ENCODE peak calls at places on chromosomes 2 and 18, in eight cellular contexts. One of them, this sample, is unnamed.

GRCh38 chr2:161650116-161651015 is 26.1 kb downstream of the SLC4A10 start:
- ATAC-seq in body of pancreas: no peak
- ATAC-seq in CD8-positive, alpha-beta T cell: no peak
- ATAC-seq in left colon: no peak
- ATAC-seq in activated CD8-positive, alpha-beta T cell treated with anti-CD3 and anti-CD28 coated beads for 36 hours: no peak
- ATAC-seq in left cardiac atrium: no peak
- ATAC-seq in activated naive CD8-positive, alpha-beta T cell treated with anti-CD3 and anti-CD28 coated beads, Interleukin-2, amount 10 ng/mL, durations not matched to agents 7 days and 5 days: no peak
- ATAC-seq in activated B cell treated with CpG ODN at 0.5 μM for 24 hours: no peak
- ATAC-seq in this sample: no peak

GRCh38 chr2:39120521-39120770 is 405 bp downstream of the SOS1 start:
- ATAC-seq in body of pancreas: peak
- ATAC-seq in CD8-positive, alpha-beta T cell: peak
- ATAC-seq in left colon: no peak
- ATAC-seq in activated CD8-positive, alpha-beta T cell treated with anti-CD3 and anti-CD28 coated beads for 36 hours: peak
- ATAC-seq in left cardiac atrium: peak
- ATAC-seq in activated naive CD8-positive, alpha-beta T cell treated with anti-CD3 and anti-CD28 coated beads, Interleukin-2, amount 10 ng/mL, durations not matched to agents 7 days and 5 days: peak
- ATAC-seq in activated B cell treated with CpG ODN at 0.5 μM for 24 hours: peak
- ATAC-seq in this sample: peak

GRCh38 chr2:217941886-217942728 is 60.7 kb downstream of the TNS1 start:
- ATAC-seq in body of pancreas: no peak
- ATAC-seq in CD8-positive, alpha-beta T cell: no peak
- ATAC-seq in left colon: no peak
- ATAC-seq in activated CD8-positive, alpha-beta T cell treated with anti-CD3 and anti-CD28 coated beads for 36 hours: no peak
- ATAC-seq in left cardiac atrium: peak
- ATAC-seq in activated naive CD8-positive, alpha-beta T cell treated with anti-CD3 and anti-CD28 coated beads, Interleukin-2, amount 10 ng/mL, durations not matched to agents 7 days and 5 days: no peak
- ATAC-seq in activated B cell treated with CpG ODN at 0.5 μM for 24 hours: no peak
- ATAC-seq in this sample: no peak

GRCh38 chr2:39452396-39452795 is 15.3 kb upstream of the MAP4K3 start:
- ATAC-seq in body of pancreas: no peak
- ATAC-seq in CD8-positive, alpha-beta T cell: no peak
- ATAC-seq in left colon: no peak
- ATAC-seq in activated CD8-positive, alpha-beta T cell treated with anti-CD3 and anti-CD28 coated beads for 36 hours: no peak
- ATAC-seq in left cardiac atrium: no peak
- ATAC-seq in activated naive CD8-positive, alpha-beta T cell treated with anti-CD3 and anti-CD28 coated beads, Interleukin-2, amount 10 ng/mL, durations not matched to agents 7 days and 5 days: no peak
- ATAC-seq in activated B cell treated with CpG ODN at 0.5 μM for 24 hours: no peak
- ATAC-seq in this sample: no peak

GRCh38 chr2:85799215-85799956 is 45.6 kb downstream of the ATOH8 start:
- ATAC-seq in body of pancreas: no peak
- ATAC-seq in CD8-positive, alpha-beta T cell: no peak
- ATAC-seq in left colon: peak
- ATAC-seq in activated CD8-positive, alpha-beta T cell treated with anti-CD3 and anti-CD28 coated beads for 36 hours: peak
- ATAC-seq in left cardiac atrium: no peak
- ATAC-seq in activated naive CD8-positive, alpha-beta T cell treated with anti-CD3 and anti-CD28 coated beads, Interleukin-2, amount 10 ng/mL, durations not matched to agents 7 days and 5 days: no peak
- ATAC-seq in activated B cell treated with CpG ODN at 0.5 μM for 24 hours: no peak
- ATAC-seq in this sample: no peak

GRCh38 chr18:22200611-22201225 is 31.3 kb downstream of the GATA6 start:
- ATAC-seq in body of pancreas: no peak
- ATAC-seq in CD8-positive, alpha-beta T cell: no peak
- ATAC-seq in left colon: no peak
- ATAC-seq in activated CD8-positive, alpha-beta T cell treated with anti-CD3 and anti-CD28 coated beads for 36 hours: no peak
- ATAC-seq in left cardiac atrium: peak
- ATAC-seq in activated naive CD8-positive, alpha-beta T cell treated with anti-CD3 and anti-CD28 coated beads, Interleukin-2, amount 10 ng/mL, durations not matched to agents 7 days and 5 days: no peak
- ATAC-seq in activated B cell treated with CpG ODN at 0.5 μM for 24 hours: no peak
- ATAC-seq in this sample: no peak

GRCh38 chr2:71466301-71467179 is 13.2 kb downstream of the DYSF start:
- ATAC-seq in body of pancreas: peak
- ATAC-seq in CD8-positive, alpha-beta T cell: no peak
- ATAC-seq in left colon: peak
- ATAC-seq in activated CD8-positive, alpha-beta T cell treated with anti-CD3 and anti-CD28 coated beads for 36 hours: peak
- ATAC-seq in left cardiac atrium: peak
- ATAC-seq in activated naive CD8-positive, alpha-beta T cell treated with anti-CD3 and anti-CD28 coated beads, Interleukin-2, amount 10 ng/mL, durations not matched to agents 7 days and 5 days: peak
- ATAC-seq in activated B cell treated with CpG ODN at 0.5 μM for 24 hours: peak
- ATAC-seq in this sample: peak

GRCh38 chr2:216308532-216308931 is 63.8 kb downstream of the MARCHF4 start:
- ATAC-seq in body of pancreas: no peak
- ATAC-seq in CD8-positive, alpha-beta T cell: no peak
- ATAC-seq in left colon: no peak
- ATAC-seq in activated CD8-positive, alpha-beta T cell treated with anti-CD3 and anti-CD28 coated beads for 36 hours: no peak
- ATAC-seq in left cardiac atrium: no peak
- ATAC-seq in activated naive CD8-positive, alpha-beta T cell treated with anti-CD3 and anti-CD28 coated beads, Interleukin-2, amount 10 ng/mL, durations not matched to agents 7 days and 5 days: no peak
- ATAC-seq in activated B cell treated with CpG ODN at 0.5 μM for 24 hours: no peak
- ATAC-seq in this sample: no peak

GRCh38 chr2:3130444-3130843 is 247.2 kb downstream of the EIPR1 start:
- ATAC-seq in body of pancreas: no peak
- ATAC-seq in CD8-positive, alpha-beta T cell: no peak
- ATAC-seq in left colon: no peak
- ATAC-seq in activated CD8-positive, alpha-beta T cell treated with anti-CD3 and anti-CD28 coated beads for 36 hours: no peak
- ATAC-seq in left cardiac atrium: no peak
- ATAC-seq in activated naive CD8-positive, alpha-beta T cell treated with anti-CD3 and anti-CD28 coated beads, Interleukin-2, amount 10 ng/mL, durations not matched to agents 7 days and 5 days: no peak
- ATAC-seq in activated B cell treated with CpG ODN at 0.5 μM for 24 hours: no peak
- ATAC-seq in this sample: no peak

GRCh38 chr18:33577688-33578370 is at the start of gene ASXL3:
- ATAC-seq in body of pancreas: peak
- ATAC-seq in CD8-positive, alpha-beta T cell: no peak
- ATAC-seq in left colon: peak
- ATAC-seq in activated CD8-positive, alpha-beta T cell treated with anti-CD3 and anti-CD28 coated beads for 36 hours: peak
- ATAC-seq in left cardiac atrium: peak
- ATAC-seq in activated naive CD8-positive, alpha-beta T cell treated with anti-CD3 and anti-CD28 coated beads, Interleukin-2, amount 10 ng/mL, durations not matched to agents 7 days and 5 days: no peak
- ATAC-seq in activated B cell treated with CpG ODN at 0.5 μM for 24 hours: peak
- ATAC-seq in this sample: no peak

GRCh38 chr2:136045344-136045743 is 59.9 kb upstream of the DARS1 start:
- ATAC-seq in body of pancreas: no peak
- ATAC-seq in CD8-positive, alpha-beta T cell: no peak
- ATAC-seq in left colon: no peak
- ATAC-seq in activated CD8-positive, alpha-beta T cell treated with anti-CD3 and anti-CD28 coated beads for 36 hours: peak
- ATAC-seq in left cardiac atrium: no peak
- ATAC-seq in activated naive CD8-positive, alpha-beta T cell treated with anti-CD3 and anti-CD28 coated beads, Interleukin-2, amount 10 ng/mL, durations not matched to agents 7 days and 5 days: no peak
- ATAC-seq in activated B cell treated with CpG ODN at 0.5 μM for 24 hours: no peak
- ATAC-seq in this sample: no peak

GRCh38 chr2:237978058-237978712 is 11.4 kb downstream of the UBE2F start:
- ATAC-seq in body of pancreas: peak
- ATAC-seq in CD8-positive, alpha-beta T cell: no peak
- ATAC-seq in left colon: no peak
- ATAC-seq in activated CD8-positive, alpha-beta T cell treated with anti-CD3 and anti-CD28 coated beads for 36 hours: peak
- ATAC-seq in left cardiac atrium: peak
- ATAC-seq in activated naive CD8-positive, alpha-beta T cell treated with anti-CD3 and anti-CD28 coated beads, Interleukin-2, amount 10 ng/mL, durations not matched to agents 7 days and 5 days: no peak
- ATAC-seq in activated B cell treated with CpG ODN at 0.5 μM for 24 hours: no peak
- ATAC-seq in this sample: no peak

GRCh38 chr2:219701847-219702634 is 74.6 kb downstream of the SLC4A3 start:
- ATAC-seq in body of pancreas: no peak
- ATAC-seq in CD8-positive, alpha-beta T cell: no peak
- ATAC-seq in left colon: no peak
- ATAC-seq in activated CD8-positive, alpha-beta T cell treated with anti-CD3 and anti-CD28 coated beads for 36 hours: no peak
- ATAC-seq in left cardiac atrium: peak
- ATAC-seq in activated naive CD8-positive, alpha-beta T cell treated with anti-CD3 and anti-CD28 coated beads, Interleukin-2, amount 10 ng/mL, durations not matched to agents 7 days and 5 days: no peak
- ATAC-seq in activated B cell treated with CpG ODN at 0.5 μM for 24 hours: no peak
- ATAC-seq in this sample: no peak

GRCh38 chr2:140801311-140801710 is 1329.5 kb downstream of the LRP1B start:
- ATAC-seq in body of pancreas: no peak
- ATAC-seq in CD8-positive, alpha-beta T cell: no peak
- ATAC-seq in left colon: no peak
- ATAC-seq in activated CD8-positive, alpha-beta T cell treated with anti-CD3 and anti-CD28 coated beads for 36 hours: no peak
- ATAC-seq in left cardiac atrium: no peak
- ATAC-seq in activated naive CD8-positive, alpha-beta T cell treated with anti-CD3 and anti-CD28 coated beads, Interleukin-2, amount 10 ng/mL, durations not matched to agents 7 days and 5 days: no peak
- ATAC-seq in activated B cell treated with CpG ODN at 0.5 μM for 24 hours: no peak
- ATAC-seq in this sample: no peak

GRCh38 chr2:191114403-191114886 is 36.3 kb downstream of the STAT4 start:
- ATAC-seq in body of pancreas: no peak
- ATAC-seq in CD8-positive, alpha-beta T cell: peak
- ATAC-seq in left colon: no peak
- ATAC-seq in activated CD8-positive, alpha-beta T cell treated with anti-CD3 and anti-CD28 coated beads for 36 hours: peak
- ATAC-seq in left cardiac atrium: peak
- ATAC-seq in activated naive CD8-positive, alpha-beta T cell treated with anti-CD3 and anti-CD28 coated beads, Interleukin-2, amount 10 ng/mL, durations not matched to agents 7 days and 5 days: peak
- ATAC-seq in activated B cell treated with CpG ODN at 0.5 μM for 24 hours: peak
- ATAC-seq in this sample: peak

GRCh38 chr2:207334309-207334630 is 168.5 kb upstream of the KLF7 start:
- ATAC-seq in body of pancreas: peak
- ATAC-seq in CD8-positive, alpha-beta T cell: no peak
- ATAC-seq in left colon: no peak
- ATAC-seq in activated CD8-positive, alpha-beta T cell treated with anti-CD3 and anti-CD28 coated beads for 36 hours: no peak
- ATAC-seq in left cardiac atrium: no peak
- ATAC-seq in activated naive CD8-positive, alpha-beta T cell treated with anti-CD3 and anti-CD28 coated beads, Interleukin-2, amount 10 ng/mL, durations not matched to agents 7 days and 5 days: no peak
- ATAC-seq in activated B cell treated with CpG ODN at 0.5 μM for 24 hours: no peak
- ATAC-seq in this sample: peak

GRCh38 chr18:25299899-25300298 is 52.1 kb downstream of the ZNF521 start:
- ATAC-seq in body of pancreas: no peak
- ATAC-seq in CD8-positive, alpha-beta T cell: no peak
- ATAC-seq in left colon: no peak
- ATAC-seq in activated CD8-positive, alpha-beta T cell treated with anti-CD3 and anti-CD28 coated beads for 36 hours: no peak
- ATAC-seq in left cardiac atrium: peak
- ATAC-seq in activated naive CD8-positive, alpha-beta T cell treated with anti-CD3 and anti-CD28 coated beads, Interleukin-2, amount 10 ng/mL, durations not matched to agents 7 days and 5 days: no peak
- ATAC-seq in activated B cell treated with CpG ODN at 0.5 μM for 24 hours: no peak
- ATAC-seq in this sample: no peak

GRCh38 chr2:9565436-9566153 is 10.0 kb upstream of the ADAM17 start:
- ATAC-seq in body of pancreas: peak
- ATAC-seq in CD8-positive, alpha-beta T cell: no peak
- ATAC-seq in left colon: peak
- ATAC-seq in activated CD8-positive, alpha-beta T cell treated with anti-CD3 and anti-CD28 coated beads for 36 hours: no peak
- ATAC-seq in left cardiac atrium: peak
- ATAC-seq in activated naive CD8-positive, alpha-beta T cell treated with anti-CD3 and anti-CD28 coated beads, Interleukin-2, amount 10 ng/mL, durations not matched to agents 7 days and 5 days: no peak
- ATAC-seq in activated B cell treated with CpG ODN at 0.5 μM for 24 hours: no peak
- ATAC-seq in this sample: no peak

GRCh38 chr2:88252646-88253045 is 82.5 kb downstream of the THNSL2 start:
- ATAC-seq in body of pancreas: no peak
- ATAC-seq in CD8-positive, alpha-beta T cell: no peak
- ATAC-seq in left colon: no peak
- ATAC-seq in activated CD8-positive, alpha-beta T cell treated with anti-CD3 and anti-CD28 coated beads for 36 hours: no peak
- ATAC-seq in left cardiac atrium: no peak
- ATAC-seq in activated naive CD8-positive, alpha-beta T cell treated with anti-CD3 and anti-CD28 coated beads, Interleukin-2, amount 10 ng/mL, durations not matched to agents 7 days and 5 days: no peak
- ATAC-seq in activated B cell treated with CpG ODN at 0.5 μM for 24 hours: no peak
- ATAC-seq in this sample: no peak

GRCh38 chr2:220434365-220434764 is 806.9 kb downstream of the SLC4A3 start:
- ATAC-seq in body of pancreas: no peak
- ATAC-seq in CD8-positive, alpha-beta T cell: no peak
- ATAC-seq in left colon: no peak
- ATAC-seq in activated CD8-positive, alpha-beta T cell treated with anti-CD3 and anti-CD28 coated beads for 36 hours: no peak
- ATAC-seq in left cardiac atrium: no peak
- ATAC-seq in activated naive CD8-positive, alpha-beta T cell treated with anti-CD3 and anti-CD28 coated beads, Interleukin-2, amount 10 ng/mL, durations not matched to agents 7 days and 5 days: no peak
- ATAC-seq in activated B cell treated with CpG ODN at 0.5 μM for 24 hours: no peak
- ATAC-seq in this sample: no peak

GRCh38 chr2:166424841-166425240 is 49.1 kb upstream of the SCN9A start:
- ATAC-seq in body of pancreas: no peak
- ATAC-seq in CD8-positive, alpha-beta T cell: no peak
- ATAC-seq in left colon: no peak
- ATAC-seq in activated CD8-positive, alpha-beta T cell treated with anti-CD3 and anti-CD28 coated beads for 36 hours: no peak
- ATAC-seq in left cardiac atrium: no peak
- ATAC-seq in activated naive CD8-positive, alpha-beta T cell treated with anti-CD3 and anti-CD28 coated beads, Interleukin-2, amount 10 ng/mL, durations not matched to agents 7 days and 5 days: no peak
- ATAC-seq in activated B cell treated with CpG ODN at 0.5 μM for 24 hours: no peak
- ATAC-seq in this sample: no peak

GRCh38 chr2:168784993-168785392 is 17.4 kb upstream of the NOSTRIN start:
- ATAC-seq in body of pancreas: no peak
- ATAC-seq in CD8-positive, alpha-beta T cell: no peak
- ATAC-seq in left colon: peak
- ATAC-seq in activated CD8-positive, alpha-beta T cell treated with anti-CD3 and anti-CD28 coated beads for 36 hours: no peak
- ATAC-seq in left cardiac atrium: no peak
- ATAC-seq in activated naive CD8-positive, alpha-beta T cell treated with anti-CD3 and anti-CD28 coated beads, Interleukin-2, amount 10 ng/mL, durations not matched to agents 7 days and 5 days: no peak
- ATAC-seq in activated B cell treated with CpG ODN at 0.5 μM for 24 hours: no peak
- ATAC-seq in this sample: no peak

GRCh38 chr2:58916127-58916526 is 675.0 kb upstream of the FANCL start:
- ATAC-seq in body of pancreas: no peak
- ATAC-seq in CD8-positive, alpha-beta T cell: no peak
- ATAC-seq in left colon: no peak
- ATAC-seq in activated CD8-positive, alpha-beta T cell treated with anti-CD3 and anti-CD28 coated beads for 36 hours: no peak
- ATAC-seq in left cardiac atrium: peak
- ATAC-seq in activated naive CD8-positive, alpha-beta T cell treated with anti-CD3 and anti-CD28 coated beads, Interleukin-2, amount 10 ng/mL, durations not matched to agents 7 days and 5 days: no peak
- ATAC-seq in activated B cell treated with CpG ODN at 0.5 μM for 24 hours: no peak
- ATAC-seq in this sample: no peak

GRCh38 chr18:48408727-48409590 is at the start of gene ZBTB7C:
- ATAC-seq in body of pancreas: peak
- ATAC-seq in CD8-positive, alpha-beta T cell: peak
- ATAC-seq in left colon: peak
- ATAC-seq in activated CD8-positive, alpha-beta T cell treated with anti-CD3 and anti-CD28 coated beads for 36 hours: no peak
- ATAC-seq in left cardiac atrium: peak
- ATAC-seq in activated naive CD8-positive, alpha-beta T cell treated with anti-CD3 and anti-CD28 coated beads, Interleukin-2, amount 10 ng/mL, durations not matched to agents 7 days and 5 days: peak
- ATAC-seq in activated B cell treated with CpG ODN at 0.5 μM for 24 hours: peak
- ATAC-seq in this sample: peak

GRCh38 chr2:27501042-27501441 is 4.4 kb downstream of the GCKR start:
- ATAC-seq in body of pancreas: no peak
- ATAC-seq in CD8-positive, alpha-beta T cell: no peak
- ATAC-seq in left colon: no peak
- ATAC-seq in activated CD8-positive, alpha-beta T cell treated with anti-CD3 and anti-CD28 coated beads for 36 hours: no peak
- ATAC-seq in left cardiac atrium: no peak
- ATAC-seq in activated naive CD8-positive, alpha-beta T cell treated with anti-CD3 and anti-CD28 coated beads, Interleukin-2, amount 10 ng/mL, durations not matched to agents 7 days and 5 days: no peak
- ATAC-seq in activated B cell treated with CpG ODN at 0.5 μM for 24 hours: no peak
- ATAC-seq in this sample: no peak